ENCODE peak calls at places on chromosomes 5 and 9, in six cellular contexts. H is Calu3, K is cardiac fibroblast, W is esophagus squamous epithelium, S is GM12864, U is hepatocyte. E is an unnamed sample.

GRCh38 chr9:131449276-131449675 is 53.4 kb upstream of the POMT1 start:
- DNase-seq in H (no peak), K (no peak), W (no peak), S (no peak), U (no peak), E (no peak)

GRCh38 chr5:115571441-115571878 is 26.9 kb upstream of the FEM1C start:
- DNase-seq in H (no peak), K (peak), W (no peak), S (no peak), U (no peak), E (no peak)

GRCh38 chr5:59786271-59786805 is 107.2 kb downstream of the PDE4D start:
- DNase-seq in H (peak), K (peak), W (no peak), S (no peak), U (peak), E (peak)

GRCh38 chr9:109286571-109286977 is 34.3 kb downstream of the EPB41L4B start:
- DNase-seq in H (no peak), K (peak), W (no peak), S (no peak), U (no peak), E (peak)

GRCh38 chr9:87613265-87614111 is 112.4 kb upstream of the CTSL start:
- DNase-seq in H (no peak), K (no peak), W (no peak), S (no peak), U (no peak), E (no peak)

GRCh38 chr9:127589955-127590370 is 22.1 kb upstream of the STXBP1 start:
- DNase-seq in H (peak), K (peak), W (no peak), S (no peak), U (peak), E (peak)

GRCh38 chr9:88460583-88461332 is 72.5 kb downstream of the SPIN1 start:
- DNase-seq in H (no peak), K (peak), W (no peak), S (no peak), U (no peak), E (peak)

GRCh38 chr9:95459218-95459617 is 57.6 kb downstream of the PTCH1 start:
- DNase-seq in H (no peak), K (no peak), W (no peak), S (no peak), U (peak), E (no peak)

GRCh38 chr5:66849803-66850202 is 253.6 kb downstream of the MAST4 start:
- DNase-seq in H (no peak), K (peak), W (no peak), S (no peak), U (no peak), E (peak)

GRCh38 chr5:161047024-161047423 is 195.0 kb upstream of the ATP10B start:
- DNase-seq in H (no peak), K (no peak), W (no peak), S (no peak), U (no peak), E (no peak)

GRCh38 chr5:111628901-111629300 is 116.6 kb upstream of the STARD4 start:
- DNase-seq in H (no peak), K (peak), W (no peak), S (no peak), U (no peak), E (peak)

GRCh38 chr5:113246371-113246870 is 188.4 kb downstream of the TSSK1B start:
- DNase-seq in H (no peak), K (peak), W (no peak), S (no peak), U (no peak), E (no peak)

GRCh38 chr5:51382759-51383493 is at the start of gene ISL1:
- DNase-seq in H (peak), K (peak), W (no peak), S (no peak), U (peak), E (peak)

GRCh38 chr5:150227606-150228273 is 37.9 kb downstream of the SLC6A7 start:
- DNase-seq in H (no peak), K (no peak), W (no peak), S (no peak), U (no peak), E (peak)

GRCh38 chr5:45795458-45795857 is 99.3 kb upstream of the HCN1 start:
- DNase-seq in H (no peak), K (no peak), W (no peak), S (no peak), U (no peak), E (no peak)

GRCh38 chr5:157175071-157175612 is 5.5 kb upstream of the ITK start:
- DNase-seq in H (no peak), K (no peak), W (no peak), S (no peak), U (no peak), E (no peak)

GRCh38 chr5:2714026-2714425 is 37.5 kb downstream of the IRX2 start:
- DNase-seq in H (no peak), K (no peak), W (no peak), S (no peak), U (no peak), E (no peak)

GRCh38 chr9:127825319-127826051 is 22.8 kb downstream of the FPGS start:
- DNase-seq in H (peak), K (no peak), W (no peak), S (no peak), U (peak), E (no peak)

GRCh38 chr5:60102961-60103683 is 209.6 kb upstream of the PDE4D start:
- DNase-seq in H (no peak), K (peak), W (no peak), S (no peak), U (no peak), E (peak)

GRCh38 chr9:4144869-4145268 is 155.0 kb downstream of the GLIS3 start:
- DNase-seq in H (no peak), K (peak), W (no peak), S (no peak), U (no peak), E (no peak)

GRCh38 chr5:176674799-176675198 is 27.5 kb downstream of the TSPAN17 start:
- DNase-seq in H (no peak), K (no peak), W (no peak), S (no peak), U (no peak), E (no peak)

GRCh38 chr5:33362915-33363314 is 77.8 kb upstream of the TARS1 start:
- DNase-seq in H (no peak), K (peak), W (no peak), S (no peak), U (no peak), E (no peak)

GRCh38 chr5:65209341-65209740 is 272.4 kb downstream of the ADAMTS6 start:
- DNase-seq in H (no peak), K (peak), W (no peak), S (no peak), U (no peak), E (peak)

DNA sequence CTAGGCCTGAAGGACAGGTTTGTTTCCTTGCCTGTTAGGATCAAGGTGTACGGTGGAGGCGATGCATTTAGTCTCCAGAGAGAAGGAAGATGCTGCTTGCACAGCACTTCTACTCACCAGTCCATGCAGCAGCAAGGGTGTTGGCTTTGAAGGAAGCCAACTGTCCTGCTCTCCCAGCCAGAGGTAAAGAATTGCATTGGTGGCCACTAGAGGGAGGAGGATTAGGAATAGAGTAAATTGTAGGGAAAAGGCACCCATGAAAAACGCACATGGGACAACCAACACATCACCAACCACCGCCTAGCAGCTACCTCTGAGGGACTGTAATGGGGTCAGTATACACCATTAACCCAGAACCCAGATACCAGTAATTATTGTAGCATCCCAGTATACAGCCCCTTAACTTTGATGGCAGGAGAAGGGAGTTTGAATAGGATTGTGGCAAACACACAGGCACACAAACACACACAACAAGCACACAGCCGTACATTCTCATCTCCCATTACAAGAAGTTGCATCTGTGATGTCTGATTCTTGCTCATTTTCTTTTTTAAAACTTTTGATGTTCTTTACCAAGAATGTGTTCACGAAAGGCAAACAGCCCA is 267.7 kb downstream of the ADAMTS6 start:
- DNase-seq in H (peak), K (peak), W (no peak), S (no peak), U (peak), E (peak)
- TF ChIP-seq CTCF in H (peak), K (peak), W (peak), S (peak), U (peak), E (peak)

DNA sequence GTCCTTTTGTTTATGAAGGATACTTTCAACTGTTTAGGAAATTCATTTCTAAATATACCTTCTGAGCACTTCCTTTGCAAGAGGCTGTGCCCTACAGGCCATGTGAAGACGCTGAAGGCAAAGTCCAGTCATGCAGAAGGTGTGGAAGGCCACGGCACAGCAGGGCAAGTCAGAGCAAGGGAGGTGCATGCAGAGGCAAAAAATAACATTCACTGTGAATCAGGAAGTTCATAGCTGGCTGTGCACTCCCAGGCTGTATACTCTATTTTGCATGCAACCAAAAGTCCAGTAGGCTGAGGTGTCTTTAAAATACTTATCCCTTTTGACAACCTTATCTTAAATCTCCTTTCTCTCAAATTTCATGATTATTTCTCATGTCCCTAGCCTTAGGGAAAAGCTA is 50.3 kb downstream of the GNAQ start:
- DNase-seq in H (peak), K (peak), W (no peak), S (no peak), U (peak), E (peak)
- TF ChIP-seq CTCF in H (no peak), K (peak), W (no peak), S (no peak), U (no peak), E (no peak)

GRCh38 chr9:91677822-91678221 is 254.2 kb upstream of the NFIL3 start:
- DNase-seq in H (no peak), K (no peak), W (no peak), S (no peak), U (no peak), E (no peak)

GRCh38 chr9:91677354-91677753 is 253.7 kb upstream of the NFIL3 start:
- DNase-seq in H (no peak), K (no peak), W (no peak), S (no peak), U (no peak), E (peak)

GRCh38 chr9:91680129-91680528 is 256.5 kb upstream of the NFIL3 start:
- DNase-seq in H (no peak), K (no peak), W (no peak), S (no peak), U (no peak), E (no peak)

GRCh38 chr9:91678807-91679206 is 255.2 kb upstream of the NFIL3 start:
- DNase-seq in H (no peak), K (no peak), W (no peak), S (no peak), U (peak), E (no peak)

GRCh38 chr9:91676042-91676441 is 252.4 kb upstream of the NFIL3 start:
- DNase-seq in H (peak), K (no peak), W (no peak), S (no peak), U (peak), E (peak)
- TF ChIP-seq CTCF in H (peak), K (peak), W (no peak), S (peak), U (peak), E (peak)

DNA sequence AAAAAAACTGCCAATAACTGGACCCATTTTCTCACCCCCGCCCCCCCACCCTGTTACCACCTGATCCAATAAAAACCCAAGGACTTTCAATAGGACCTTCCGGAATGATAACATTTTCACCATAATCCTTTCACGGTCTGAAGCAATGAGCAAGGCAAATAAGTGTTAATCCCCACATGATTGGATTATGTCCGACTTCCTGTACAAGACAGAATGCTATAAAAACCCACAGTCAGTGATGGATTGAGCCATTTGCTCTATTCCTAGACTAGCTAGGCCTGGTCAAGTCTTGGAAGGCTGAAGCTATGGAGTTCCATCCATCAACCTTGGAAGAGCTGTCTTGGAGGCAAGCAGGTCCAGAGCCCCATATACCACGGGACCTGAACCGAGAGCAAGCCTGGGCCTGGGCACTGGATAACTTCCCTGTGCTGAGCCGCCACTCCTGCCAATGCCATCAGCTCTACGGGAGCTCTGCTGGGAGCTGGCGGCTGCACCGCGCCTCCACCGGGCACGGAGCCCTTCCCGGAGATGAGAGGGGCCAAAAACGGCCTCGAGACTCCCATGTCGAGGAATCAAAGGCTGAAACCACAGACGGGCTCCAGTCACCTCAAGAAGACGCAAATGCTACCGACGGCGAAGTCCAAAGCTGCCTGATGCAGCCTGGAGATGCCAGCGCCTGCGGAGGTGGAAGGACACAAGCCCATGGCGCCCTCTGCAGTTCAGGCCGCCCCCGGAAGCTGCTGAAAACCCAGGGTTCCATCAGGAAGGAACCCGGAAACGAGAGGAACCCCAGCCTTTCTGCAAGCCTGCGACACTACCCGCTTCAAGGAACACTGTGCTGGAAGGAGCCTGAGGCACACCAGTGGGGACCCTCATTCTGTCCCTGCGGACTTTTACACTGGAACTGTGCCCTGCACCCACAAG is 69.2 kb downstream of the ANXA2R start:
- DNase-seq in H (no peak), K (peak), W (no peak), S (no peak), U (no peak), E (peak)
- TF ChIP-seq CTCF in H (no peak), K (peak), W (no peak), S (no peak), U (no peak), E (no peak)

GRCh38 chr5:141669519-141669918 is 12.5 kb downstream of the ARAP3 start:
- DNase-seq in H (no peak), K (no peak), W (no peak), S (no peak), U (no peak), E (no peak)
- TF ChIP-seq CTCF in H (no peak), K (no peak), W (no peak), S (peak), U (no peak), E (no peak)

GRCh38 chr5:138579517-138579863 is 4.3 kb upstream of the HSPA9 start:
- DNase-seq in H (no peak), K (no peak), W (no peak), S (no peak), U (no peak), E (no peak)
- TF ChIP-seq CTCF in H (no peak), K (no peak), W (no peak), S (no peak), U (no peak), E (no peak)

GRCh38 chr5:179495906-179496455 is 54.4 kb upstream of the RUFY1 start:
- DNase-seq in H (peak), K (no peak), W (no peak), S (no peak), U (no peak), E (peak)
- TF ChIP-seq CTCF in H (no peak), K (no peak), W (no peak), S (peak), U (no peak), E (peak)

E was measured in MCF 10A.